ENCODE peak calls at places on chromosomes 1 and 21, in four cellular contexts. V is Panc1, U is K562, M is HepG2. N is an unnamed sample.

GRCh38 chr21:46391773-46392172 is 66.9 kb upstream of the DIP2A start:
- DNase-seq in U (no peak), V (no peak), M (no peak), N (no peak)

GRCh38 chr1:26289158-26290059 is 9.5 kb downstream of the SH3BGRL3 start:
- DNase-seq in U (peak), M (no peak), V (no peak), N (no peak)

GRCh38 chr1:246565751-246566127 is 322 bp downstream of the TFB2M start:
- DNase-seq in M (peak), V (no peak), U (no peak), N (no peak)

GRCh38 chr1:229079196-229079595 is 191.7 kb upstream of the RAB4A start:
- DNase-seq in M (peak), U (no peak), V (no peak), N (no peak)

GRCh38 chr1:168088511-168089325 is 48.0 kb downstream of the GPR161 start:
- DNase-seq in U (no peak), M (no peak), V (no peak), N (no peak)

GRCh38 chr1:35447278-35447677 is 109.9 kb downstream of the KIAA0319L start:
- DNase-seq in U (no peak), M (no peak), V (no peak), N (no peak)

GRCh38 chr1:7667625-7668218 is 103.4 kb upstream of the VAMP3 start:
- DNase-seq in V (peak), U (peak), M (peak), N (peak)

GRCh38 chr1:184973308-184974085 is 811 bp downstream of the NIBAN1 start:
- DNase-seq in V (no peak), U (peak), M (no peak), N (no peak)

GRCh38 chr1:106568161-106568560 is 488.3 kb upstream of the PRMT6 start:
- DNase-seq in V (no peak), M (no peak), U (no peak), N (no peak)

GRCh38 chr1:114061431-114061830 is 82.2 kb downstream of the OLFML3 start:
- DNase-seq in M (no peak), V (no peak), U (no peak), N (no peak)

GRCh38 chr1:98053471-98054366 is 132.9 kb upstream of the DPYD start:
- DNase-seq in M (peak), V (no peak), U (peak), N (no peak)

GRCh38 chr1:23756676-23757075 is 13.4 kb downstream of the ELOA start:
- DNase-seq in M (no peak), U (no peak), V (no peak), N (no peak)

GRCh38 chr1:211921579-211922095 is 91.1 kb upstream of the LPGAT1 start:
- DNase-seq in U (no peak), M (no peak), V (no peak), N (no peak)

GRCh38 chr21:15058718-15059316 is 6.0 kb downstream of the NRIP1 start:
- DNase-seq in V (no peak), U (peak), M (no peak), N (peak)

GRCh38 chr1:18955116-18955441 is 1.4 kb downstream of the IFFO2 start:
- DNase-seq in M (no peak), V (no peak), U (no peak), N (no peak)

GRCh38 chr1:170221031-170221430 is 75.3 kb downstream of the NTMT2 start:
- DNase-seq in U (no peak), M (no peak), V (no peak), N (no peak)

GRCh38 chr1:156815307-156815826 is 1.3 kb downstream of the SH2D2A start:
- DNase-seq in U (peak), M (no peak), V (no peak), N (no peak)

GRCh38 chr1:200314085-200314750 is 95.6 kb downstream of the ZNF281 start:
- DNase-seq in M (peak), U (no peak), V (no peak), N (no peak)
- TF ChIP-seq TCF7L2 in M (no peak), U (no peak), V (no peak), N (no peak)

GRCh38 chr1:151196292-151196800 is 2.0 kb upstream of the PIP5K1A start:
- DNase-seq in V (peak), M (peak), U (peak), N (peak)

GRCh38 chr1:151198254-151199127 is at the start of gene PIP5K1A:
- DNase-seq in U (peak), V (peak), M (peak), N (peak)

GRCh38 chr1:151197863-151198253 is 494 bp upstream of the PIP5K1A start:
- DNase-seq in V (no peak), U (peak), M (peak), N (no peak)

GRCh38 chr1:151199860-151200581 is 1.7 kb downstream of the PIP5K1A start:
- DNase-seq in V (no peak), M (peak), U (peak), N (no peak)
- TF ChIP-seq TCF7L2 in V (no peak), M (no peak), U (no peak), N (no peak)

DNA sequence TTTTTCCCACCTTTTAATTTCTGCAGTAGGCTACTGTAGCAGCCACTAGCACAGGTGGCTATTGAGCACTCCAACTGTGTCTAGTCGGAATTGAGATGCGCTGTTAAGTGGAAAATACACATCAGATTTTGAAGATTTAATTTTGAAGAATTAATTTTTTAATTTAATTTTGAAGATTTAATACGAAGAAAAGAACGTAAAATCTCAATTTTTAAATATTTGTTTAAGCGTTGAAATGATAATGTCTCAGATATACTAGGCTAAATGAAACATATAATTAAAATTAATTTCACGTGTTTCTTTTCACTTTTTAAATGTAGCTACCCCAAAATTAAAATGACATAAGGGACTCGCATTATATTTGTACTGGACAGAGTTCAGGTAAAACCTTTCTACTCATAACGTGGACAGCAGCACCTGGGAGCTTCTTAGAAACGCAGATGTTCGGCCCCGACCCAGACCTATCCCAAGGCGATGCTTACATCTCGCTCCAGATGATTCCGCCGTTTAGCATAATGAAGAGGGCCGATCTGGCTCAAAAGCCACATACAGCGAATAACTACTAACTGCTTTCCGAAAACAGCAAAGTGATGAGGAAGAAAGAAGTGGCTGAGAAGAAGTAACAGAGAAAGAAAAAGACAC is 723 bp downstream of the CRYZL1 start:
- DNase-seq in V (no peak), M (no peak), U (peak), N (peak)
- TF ChIP-seq TCF7L2 in V (no peak), M (no peak), U (no peak), N (no peak)

GRCh38 chr1:12158362-12159092 is 8.3 kb upstream of the TNFRSF1B start:
- DNase-seq in V (no peak), M (no peak), U (no peak), N (no peak)
- TF ChIP-seq TCF7L2 in V (no peak), M (no peak), U (no peak), N (no peak)

DNA sequence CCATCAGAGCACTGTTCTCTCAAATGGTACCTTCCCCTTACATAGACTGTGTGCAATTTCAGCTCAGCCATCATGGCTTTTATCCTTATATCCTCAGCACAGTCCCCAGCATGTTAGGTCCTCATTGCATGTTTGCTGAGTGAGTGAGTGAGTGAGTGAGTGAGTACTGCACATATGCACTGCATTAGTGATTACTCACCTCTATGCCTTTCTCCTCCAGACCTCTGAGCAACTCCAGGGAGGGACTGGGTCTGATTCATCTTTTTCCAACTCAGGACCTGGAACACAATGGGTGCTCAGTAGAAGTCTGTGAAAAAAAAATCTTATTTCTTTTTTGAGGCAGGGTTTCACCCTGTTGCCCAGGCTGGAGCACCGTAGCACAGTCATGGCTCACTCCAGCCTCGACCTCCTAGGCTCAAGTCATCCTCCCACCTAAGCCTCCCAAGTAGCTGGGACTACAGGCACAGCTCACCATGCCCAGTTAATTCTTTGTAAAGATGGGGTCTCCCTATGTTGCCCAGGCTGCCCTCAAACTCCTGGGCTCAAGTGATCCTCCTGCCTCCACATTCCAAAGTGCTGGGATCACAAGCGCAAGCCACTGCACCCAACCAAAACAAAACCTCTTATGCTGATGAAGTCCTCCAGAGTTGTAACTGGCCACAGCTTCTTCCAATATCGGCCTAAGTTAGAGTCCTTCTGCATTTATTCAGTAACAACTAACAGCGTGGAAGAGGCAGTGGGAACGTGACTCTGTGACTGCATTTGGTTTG is 23.7 kb downstream of the RNU5D-1 start:
- DNase-seq in V (peak), M (peak), U (no peak), N (peak)
- TF ChIP-seq TCF7L2 in V (no peak), M (no peak), U (no peak), N (no peak)

GRCh38 chr1:54486864-54487263 is 61.2 kb upstream of the ACOT11 start:
- DNase-seq in U (no peak), V (no peak), M (peak), N (no peak)

GRCh38 chr1:54488065-54488750 is 59.8 kb upstream of the ACOT11 start:
- DNase-seq in U (peak), M (peak), V (peak), N (peak)

GRCh38 chr1:54489627-54490240 is 58.3 kb upstream of the ACOT11 start:
- DNase-seq in M (no peak), V (no peak), U (no peak), N (no peak)

GRCh38 chr1:54488831-54489626 is 59.0 kb upstream of the ACOT11 start:
- DNase-seq in M (peak), U (peak), V (peak), N (peak)

DNA sequence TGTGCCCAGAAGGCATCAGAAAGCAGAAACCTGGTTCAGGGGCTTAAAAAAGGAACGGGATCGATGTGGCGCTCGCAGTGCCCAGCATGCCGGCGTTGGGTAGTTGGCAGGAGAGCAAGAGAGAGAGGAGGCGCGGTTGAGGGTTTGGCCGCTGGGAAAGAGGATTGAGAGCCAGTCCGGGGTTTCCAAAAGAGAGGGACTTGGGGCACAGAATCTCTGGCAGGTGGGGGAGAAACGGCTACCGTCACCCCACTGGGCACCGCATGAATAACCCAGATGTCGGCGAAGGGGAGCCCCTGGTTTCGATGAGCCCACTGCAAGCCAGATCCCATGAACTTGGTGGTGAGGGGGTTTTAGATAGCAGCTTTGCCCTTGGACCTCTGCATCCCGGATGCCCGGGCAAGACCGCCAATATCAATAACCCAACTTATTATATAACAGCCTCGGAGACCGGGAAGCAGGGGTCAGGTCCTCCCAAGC is 60.4 kb upstream of the ACOT11 start:
- DNase-seq in M (no peak), V (no peak), U (no peak), N (no peak)
- TF ChIP-seq TCF7L2 in M (no peak), V (no peak), U (no peak), N (no peak)

DNA sequence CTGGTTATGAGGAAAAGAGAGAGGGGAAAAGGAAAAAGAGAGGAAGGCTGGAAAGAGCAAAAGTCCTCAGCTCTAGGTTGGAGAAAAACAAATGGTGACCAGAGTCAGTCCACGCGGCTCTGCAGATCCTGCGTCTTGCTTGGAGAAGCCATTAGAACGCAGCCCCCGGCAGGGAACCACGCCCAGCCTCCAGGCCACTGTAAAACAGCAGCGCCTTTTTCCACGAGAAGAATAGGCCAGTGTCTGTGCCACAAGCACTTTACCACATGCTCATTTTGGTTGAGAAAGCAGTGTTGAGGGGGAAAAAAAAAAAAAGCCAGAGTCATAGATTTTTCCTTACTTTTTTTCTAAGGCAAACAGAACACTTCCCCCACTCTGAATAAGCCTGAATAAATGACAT is 846.9 kb upstream of the ADAMTS5 start:
- DNase-seq in U (no peak), V (no peak), M (no peak), N (no peak)
- TF ChIP-seq TCF7L2 in U (no peak), V (no peak), M (no peak), N (no peak)

GRCh38 chr1:31588751-31589515 is 12.6 kb downstream of the TINAGL1 start:
- DNase-seq in U (no peak), V (no peak), M (no peak), N (no peak)
- TF ChIP-seq TCF7L2 in U (no peak), V (no peak), M (no peak), N (no peak)

GRCh38 chr1:111813440-111814304 is 58.0 kb downstream of the DDX20 start:
- DNase-seq in U (peak), V (no peak), M (peak), N (no peak)
- TF ChIP-seq TCF7L2 in U (no peak), V (no peak), M (no peak), N (no peak)